ENCODE peak calls at places on chromosomes 13 and 19, in five cellular contexts. X is AG09309, R is mucosa of descending colon, L is GM23338, F is tibial artery. P is an unnamed sample.

GRCh38 chr13:71309905-71310304 is 557.1 kb downstream of the DACH1 start:
- DNase-seq in X (no peak), R (no peak), L (no peak), F (no peak), P (no peak)

GRCh38 chr13:39835253-39835652 is 179.8 kb downstream of the COG6 start:
- DNase-seq in X (no peak), R (no peak), L (no peak), F (no peak), P (no peak)

GRCh38 chr13:50543767-50544166 is 299.7 kb downstream of the DLEU7 start:
- DNase-seq in X (no peak), R (no peak), L (peak), F (no peak), P (no peak)

GRCh38 chr13:94999871-95000270 is 287.5 kb upstream of the SOX21 start:
- DNase-seq in X (no peak), R (no peak), L (no peak), F (no peak), P (no peak)

GRCh38 chr19:4981681-4981958 is 12.7 kb downstream of the KDM4B start:
- DNase-seq in X (no peak), R (no peak), L (no peak), F (no peak), P (no peak)

GRCh38 chr13:25095862-25096453 is at the start of gene PABPC3:
- DNase-seq in X (no peak), R (no peak), L (peak), F (no peak), P (no peak)

GRCh38 chr13:103133551-103133950 is 67.3 kb upstream of the SLC10A2 start:
- DNase-seq in X (no peak), R (no peak), L (no peak), F (no peak), P (no peak)

GRCh38 chr13:30158774-30159445 is 148.4 kb downstream of the KATNAL1 start:
- DNase-seq in X (peak), R (no peak), L (no peak), F (no peak), P (no peak)

GRCh38 chr19:10818306-10819123 is 17.5 kb downstream of the TMED1 start:
- DNase-seq in X (no peak), R (no peak), L (no peak), F (no peak), P (no peak)

GRCh38 chr13:48660356-48661076 is 6.8 kb downstream of the CYSLTR2 start:
- DNase-seq in X (no peak), R (no peak), L (no peak), F (no peak), P (peak)

GRCh38 chr19:34134190-34135032 is 37.9 kb upstream of the LSM14A start:
- DNase-seq in X (peak), R (peak), L (peak), F (peak), P (peak)

GRCh38 chr13:102770435-102770834 is 3.2 kb downstream of the TEX30 start:
- DNase-seq in X (no peak), R (no peak), L (no peak), F (no peak), P (no peak)

GRCh38 chr19:41795031-41795461 is 1.3 kb upstream of the CEACAM3 start:
- DNase-seq in X (no peak), R (peak), L (peak), F (peak), P (no peak)

GRCh38 chr19:50718255-50719118 is 1.1 kb downstream of the SHANK1 start:
- DNase-seq in X (no peak), R (no peak), L (peak), F (no peak), P (no peak)

GRCh38 chr13:97307882-97308624 is 85.9 kb downstream of the MBNL2 start:
- DNase-seq in X (no peak), R (no peak), L (peak), F (no peak), P (no peak)

GRCh38 chr19:17993076-17993813 is 14.7 kb upstream of the ARRDC2 start:
- DNase-seq in X (no peak), R (no peak), L (no peak), F (no peak), P (no peak)

GRCh38 chr19:3458595-3459284 is 21.6 kb downstream of the SMIM24 start:
- DNase-seq in X (no peak), R (no peak), L (peak), F (peak), P (no peak)

GRCh38 chr19:7199613-7200533 is 94.3 kb downstream of the INSR start:
- DNase-seq in X (no peak), R (peak), L (no peak), F (no peak), P (no peak)

GRCh38 chr19:53422551-53422950 is 9.2 kb upstream of the ZNF761 start:
- DNase-seq in X (no peak), R (no peak), L (peak), F (no peak), P (no peak)

GRCh38 chr19:53424968-53425597 is 6.7 kb upstream of the ZNF761 start:
- DNase-seq in X (peak), R (peak), L (peak), F (peak), P (peak)
- TF ChIP-seq CTCF in X (peak), R (peak), L (peak), F (peak), P (peak)

GRCh38 chr19:13004273-13004672 is 9.0 kb downstream of the NFIX start:
- DNase-seq in X (no peak), R (peak), L (no peak), F (no peak), P (no peak)

GRCh38 chr19:13007292-13008045 is 12.2 kb downstream of the NFIX start:
- DNase-seq in X (no peak), R (peak), L (no peak), F (peak), P (no peak)

GRCh38 chr19:13005861-13006370 is 10.6 kb downstream of the NFIX start:
- DNase-seq in X (no peak), R (no peak), L (no peak), F (no peak), P (no peak)

GRCh38 chr19:13005253-13005652 is 10.0 kb downstream of the NFIX start:
- DNase-seq in X (no peak), R (no peak), L (no peak), F (no peak), P (no peak)

DNA sequence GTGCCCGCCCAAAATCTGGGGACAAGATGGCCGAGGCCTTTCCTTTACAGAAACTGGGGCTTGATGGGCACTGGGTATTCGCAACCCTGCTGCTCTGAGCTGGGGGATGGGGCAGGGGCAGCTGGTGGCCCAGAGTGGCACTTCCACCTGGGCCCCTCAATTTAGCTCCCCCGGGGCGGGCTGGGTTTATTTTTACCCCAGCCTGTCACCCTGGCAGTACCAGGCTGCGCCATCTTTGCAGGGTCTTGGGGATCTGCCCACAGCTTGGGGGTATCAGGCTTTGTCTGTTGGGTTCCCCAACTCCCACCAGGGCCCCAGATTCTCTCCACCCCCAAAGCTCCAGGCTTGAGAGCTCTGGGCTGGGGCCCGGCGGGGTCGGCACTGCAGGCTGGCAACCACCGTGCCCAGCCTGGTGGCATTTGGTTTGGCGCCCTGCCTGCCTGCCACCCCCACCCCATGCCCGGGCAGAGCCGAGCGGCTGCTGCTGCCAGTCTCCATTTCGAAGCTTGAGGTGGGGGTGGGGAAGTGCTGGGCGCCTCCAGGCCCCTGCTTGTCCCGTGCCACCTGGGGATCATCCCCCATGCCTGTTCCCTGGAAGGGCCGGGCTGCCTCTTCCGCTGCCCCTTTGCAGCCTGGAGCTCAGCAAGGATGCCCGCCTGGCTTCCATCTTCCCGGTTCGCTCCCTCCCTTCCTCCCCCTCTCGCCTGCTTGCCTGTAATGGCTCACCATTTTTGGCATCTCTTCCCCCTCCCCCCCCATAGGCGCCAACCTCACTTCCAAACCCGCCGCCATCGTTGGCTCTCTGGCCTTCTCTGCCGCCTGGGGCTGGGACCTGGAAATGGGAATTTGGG is 11.4 kb downstream of the NFIX start:
- DNase-seq in X (no peak), R (no peak), L (no peak), F (no peak), P (no peak)
- H3K4me3 ChIP-seq in X (no peak), R (no peak), L (no peak), F (peak), P (no peak)

DNA sequence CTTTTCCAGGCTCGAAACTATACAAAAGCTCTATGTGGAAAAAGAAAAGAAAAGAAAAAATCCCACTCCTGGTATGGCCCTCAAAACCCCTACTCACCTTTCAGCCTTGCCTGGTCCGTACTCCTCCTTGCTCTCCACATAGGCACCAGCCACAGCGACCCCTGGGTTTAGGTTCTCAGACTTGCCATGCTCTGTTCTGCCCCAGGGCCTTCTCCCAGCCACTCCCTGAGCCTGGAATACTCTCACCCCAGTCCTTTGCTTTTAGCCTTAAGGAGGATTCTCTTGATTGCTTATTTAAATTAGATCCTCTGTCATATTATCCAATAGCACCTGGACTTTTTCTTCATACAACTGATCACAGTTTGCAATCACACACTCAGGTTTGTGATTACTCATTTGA is 522.5 kb downstream of the DIAPH3 start:
- DNase-seq in X (no peak), R (no peak), L (peak), F (no peak), P (no peak)
- TF ChIP-seq CTCF in X (no peak), R (no peak), L (peak), F (no peak), P (no peak)

DNA sequence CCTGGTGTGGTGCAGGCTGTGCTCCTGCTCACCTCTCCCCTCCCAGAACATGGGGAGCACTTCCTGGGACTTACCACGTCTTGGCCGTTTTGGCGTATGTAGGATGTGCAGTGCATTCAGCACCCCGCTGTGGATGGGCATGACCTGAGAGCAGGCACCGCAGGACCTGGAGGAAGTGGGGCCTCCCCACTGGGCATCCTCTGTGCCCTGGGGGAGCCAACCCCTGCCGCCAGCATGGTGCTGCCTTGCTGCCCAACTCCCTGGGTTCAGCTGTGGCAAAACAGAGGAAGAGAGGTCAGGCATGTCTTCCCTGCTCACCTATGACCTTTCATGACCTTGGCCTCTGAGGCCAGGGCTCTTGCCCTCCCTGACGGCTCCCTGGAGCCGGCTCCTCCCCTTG is 103.5 kb downstream of the RAB20 start:
- DNase-seq in X (no peak), R (no peak), L (no peak), F (no peak), P (no peak)
- H3K4me3 ChIP-seq in X (no peak), R (no peak), L (no peak), F (no peak), P (no peak)

GRCh38 chr13:27712421-27712820 is 79.9 kb upstream of the GSX1 start:
- DNase-seq in X (no peak), R (peak), L (no peak), F (peak), P (no peak)
- TF ChIP-seq CTCF in X (peak), R (no peak), L (no peak), F (peak), P (no peak)